ENCODE peak calls at places on chromosomes 11 and 22, in four cellular contexts. One of them, this sample, is unnamed.

GRCh38 chr11:95337175-95337957 is 106.4 kb upstream of the SESN3 start:
- DNase-seq in mesendoderm: peak
- DNase-seq in H9: peak
- DNase-seq in neuronal stem cell: peak
- DNase-seq in this sample: peak

GRCh38 chr11:115607621-115608191 is 103.5 kb upstream of the CADM1 start:
- DNase-seq in mesendoderm: peak
- DNase-seq in H9: no peak
- DNase-seq in neuronal stem cell: no peak
- DNase-seq in this sample: peak

GRCh38 chr11:36081274-36081945 is 137.5 kb downstream of the LDLRAD3 start:
- DNase-seq in mesendoderm: no peak
- DNase-seq in H9: no peak
- DNase-seq in neuronal stem cell: no peak
- DNase-seq in this sample: no peak

GRCh38 chr11:110463153-110463552 is 33.4 kb downstream of the FDX1 start:
- DNase-seq in mesendoderm: peak
- DNase-seq in H9: peak
- DNase-seq in neuronal stem cell: peak
- DNase-seq in this sample: peak

GRCh38 chr11:117271208-117271607 is 19.9 kb upstream of the BACE1-AS start:
- DNase-seq in mesendoderm: peak
- DNase-seq in H9: no peak
- DNase-seq in neuronal stem cell: no peak
- DNase-seq in this sample: no peak

GRCh38 chr11:33110083-33110482 is 51.2 kb downstream of the CSTF3 start:
- DNase-seq in mesendoderm: no peak
- DNase-seq in H9: no peak
- DNase-seq in neuronal stem cell: no peak
- DNase-seq in this sample: no peak

GRCh38 chr11:33735166-33735425 is 1.1 kb downstream of the CD59 start:
- DNase-seq in mesendoderm: no peak
- DNase-seq in H9: no peak
- DNase-seq in neuronal stem cell: no peak
- DNase-seq in this sample: peak

GRCh38 chr11:109708184-109708583 is 286.2 kb downstream of the C11orf87 start:
- DNase-seq in mesendoderm: no peak
- DNase-seq in H9: no peak
- DNase-seq in neuronal stem cell: no peak
- DNase-seq in this sample: no peak

GRCh38 chr11:1163911-1164735 is 6.4 kb downstream of the MUC5AC start:
- DNase-seq in mesendoderm: no peak
- DNase-seq in H9: no peak
- DNase-seq in neuronal stem cell: no peak
- DNase-seq in this sample: no peak

GRCh38 chr11:2450321-2451041 is 5.7 kb downstream of the KCNQ1 start:
- DNase-seq in mesendoderm: no peak
- DNase-seq in H9: no peak
- DNase-seq in neuronal stem cell: no peak
- DNase-seq in this sample: no peak

GRCh38 chr11:63841554-63841953 is 2.6 kb downstream of the MARK2 start:
- DNase-seq in mesendoderm: peak
- DNase-seq in H9: peak
- DNase-seq in neuronal stem cell: no peak
- DNase-seq in this sample: peak

GRCh38 chr11:129888451-129888850 is 6.9 kb downstream of the NFRKB start:
- DNase-seq in mesendoderm: no peak
- DNase-seq in H9: no peak
- DNase-seq in neuronal stem cell: no peak
- DNase-seq in this sample: no peak

GRCh38 chr22:31944700-31945477 is 554 bp downstream of the YWHAH start:
- DNase-seq in mesendoderm: peak
- DNase-seq in H9: no peak
- DNase-seq in neuronal stem cell: peak
- DNase-seq in this sample: peak

GRCh38 chr22:19503367-19503766 is 20.8 kb downstream of the CLDN5 start:
- DNase-seq in mesendoderm: no peak
- DNase-seq in H9: no peak
- DNase-seq in neuronal stem cell: no peak
- DNase-seq in this sample: no peak

GRCh38 chr11:37972691-37973090 is 1374.7 kb upstream of the RAG2 start:
- DNase-seq in mesendoderm: no peak
- DNase-seq in H9: no peak
- DNase-seq in neuronal stem cell: no peak
- DNase-seq in this sample: peak

GRCh38 chr11:11618973-11619435 is 2.8 kb downstream of the GALNT18 start:
- DNase-seq in mesendoderm: no peak
- DNase-seq in H9: no peak
- DNase-seq in neuronal stem cell: no peak
- DNase-seq in this sample: no peak

GRCh38 chr11:64569300-64569970 is 21.6 kb upstream of the SLC22A12 start:
- DNase-seq in mesendoderm: no peak
- DNase-seq in H9: no peak
- DNase-seq in neuronal stem cell: no peak
- DNase-seq in this sample: no peak

GRCh38 chr11:65078786-65079342 is 5.0 kb downstream of the CDCA5 start:
- DNase-seq in mesendoderm: no peak
- DNase-seq in H9: no peak
- DNase-seq in neuronal stem cell: no peak
- DNase-seq in this sample: no peak

GRCh38 chr22:25177226-25177625 is 22.4 kb upstream of the CRYBB3 start:
- DNase-seq in mesendoderm: no peak
- DNase-seq in H9: no peak
- DNase-seq in neuronal stem cell: no peak
- DNase-seq in this sample: no peak

GRCh38 chr22:40958329-40958728 is 7.2 kb downstream of the RBX1 start:
- DNase-seq in mesendoderm: no peak
- DNase-seq in H9: no peak
- DNase-seq in neuronal stem cell: no peak
- DNase-seq in this sample: no peak

GRCh38 chr22:45441158-45441557 is 27.7 kb downstream of the RIBC2 start:
- DNase-seq in mesendoderm: peak
- DNase-seq in H9: peak
- DNase-seq in neuronal stem cell: peak
- DNase-seq in this sample: peak

GRCh38 chr11:2523821-2524391 is 79.1 kb downstream of the KCNQ1 start:
- DNase-seq in mesendoderm: no peak
- DNase-seq in H9: peak
- DNase-seq in neuronal stem cell: no peak
- DNase-seq in this sample: no peak

GRCh38 chr11:125223901-125224331 is 59.4 kb downstream of the PKNOX2 start:
- DNase-seq in mesendoderm: no peak
- DNase-seq in H9: no peak
- DNase-seq in neuronal stem cell: no peak
- DNase-seq in this sample: no peak

GRCh38 chr11:35507688-35508087 is 17.7 kb downstream of the PAMR1 start:
- DNase-seq in mesendoderm: no peak
- DNase-seq in H9: no peak
- DNase-seq in neuronal stem cell: no peak
- DNase-seq in this sample: no peak

GRCh38 chr22:48692734-48693376 is 1134.8 kb downstream of the BRD1 start:
- DNase-seq in mesendoderm: no peak
- DNase-seq in H9: no peak
- DNase-seq in neuronal stem cell: no peak
- DNase-seq in this sample: no peak

GRCh38 chr11:128226106-128226716 is 361.1 kb downstream of the ETS1 start:
- DNase-seq in mesendoderm: peak
- DNase-seq in H9: no peak
- DNase-seq in neuronal stem cell: no peak
- DNase-seq in this sample: no peak

GRCh38 chr11:20303451-20303965 is 60.0 kb upstream of the HTATIP2 start:
- DNase-seq in mesendoderm: no peak
- DNase-seq in H9: no peak
- DNase-seq in neuronal stem cell: no peak
- DNase-seq in this sample: no peak

GRCh38 chr22:50469377-50470305 is 5.2 kb downstream of the SBF1 start:
- DNase-seq in mesendoderm: peak
- DNase-seq in H9: peak
- DNase-seq in neuronal stem cell: no peak
- DNase-seq in this sample: peak

GRCh38 chr22:40421082-40421350 is 50.6 kb downstream of the SGSM3 start:
- DNase-seq in mesendoderm: no peak
- DNase-seq in H9: no peak
- DNase-seq in neuronal stem cell: no peak
- DNase-seq in this sample: no peak

DNA sequence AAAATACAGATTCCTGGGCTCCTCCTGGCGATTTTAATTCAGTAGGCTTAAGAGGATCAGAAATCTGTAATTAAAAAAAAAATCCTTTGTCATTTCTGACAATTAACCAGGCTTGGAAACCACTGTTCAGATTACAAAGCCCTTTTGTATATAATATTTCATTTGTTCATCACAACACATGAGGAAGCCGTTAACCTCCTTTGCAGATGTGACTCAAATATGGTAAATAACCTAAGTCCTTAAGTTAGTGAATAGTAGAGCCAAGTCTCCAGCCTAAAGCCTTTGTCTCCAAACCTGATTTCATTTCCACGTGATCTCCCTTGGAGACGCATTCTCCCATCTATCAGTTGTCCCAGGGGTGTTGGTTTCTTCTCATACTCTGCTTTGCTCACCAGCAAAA is 67.6 kb downstream of the UBASH3B start:
- DNase-seq in mesendoderm: no peak
- DNase-seq in H9: no peak
- DNase-seq in neuronal stem cell: no peak
- DNase-seq in this sample: no peak
- H3K23ac ChIP-seq in mesendoderm: no peak
- H3K23ac ChIP-seq in H9: no peak
- H3K23ac ChIP-seq in neuronal stem cell: no peak
- H3K23ac ChIP-seq in this sample: no peak

DNA sequence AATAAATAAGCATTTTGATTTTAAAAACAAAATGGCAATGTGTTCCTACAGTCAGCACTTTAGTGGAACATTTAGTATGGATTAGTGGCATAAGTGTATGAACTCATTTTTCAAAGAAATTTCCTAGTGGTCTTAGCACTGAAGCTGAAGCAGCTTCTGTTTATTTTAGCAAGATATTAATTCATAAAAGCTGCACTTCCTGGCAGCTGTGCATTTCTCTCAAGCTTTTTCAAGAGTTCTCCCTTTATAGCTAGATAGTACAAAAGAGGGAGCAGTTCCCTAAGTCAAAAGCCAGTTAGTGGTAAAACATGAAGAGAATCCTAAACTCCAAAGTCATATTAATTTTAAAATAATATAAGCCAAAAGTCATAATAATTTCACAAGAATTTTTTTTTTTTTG is 1036.0 kb upstream of the CCDC90B start:
- DNase-seq in mesendoderm: no peak
- DNase-seq in H9: no peak
- DNase-seq in neuronal stem cell: no peak
- DNase-seq in this sample: no peak
- H4K8ac ChIP-seq in mesendoderm: no peak
- H4K8ac ChIP-seq in H9: no peak
- H4K8ac ChIP-seq in neuronal stem cell: no peak
- H4K8ac ChIP-seq in this sample: no peak

DNA sequence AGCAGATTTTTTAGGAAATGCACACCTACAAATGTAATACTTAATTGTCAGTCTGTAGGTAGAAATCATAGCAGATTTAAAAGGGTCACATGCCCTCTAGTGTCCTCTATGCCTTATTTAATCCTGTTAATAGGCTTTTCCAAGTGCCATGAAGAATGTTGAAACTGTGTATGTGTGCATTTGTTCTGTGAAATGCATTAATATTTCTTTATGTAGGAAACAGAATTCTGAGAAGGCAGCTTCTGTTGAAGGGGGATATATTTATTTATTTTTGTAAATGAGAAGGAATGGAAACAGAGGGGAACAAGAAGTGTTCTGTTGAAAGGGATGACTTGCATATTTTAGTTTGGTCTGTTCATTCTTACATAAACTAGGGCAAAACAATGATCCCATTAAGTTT is 51.0 kb downstream of the SVIP start:
- DNase-seq in mesendoderm: peak
- DNase-seq in H9: no peak
- DNase-seq in neuronal stem cell: no peak
- DNase-seq in this sample: no peak
- H3K23ac ChIP-seq in mesendoderm: no peak
- H3K23ac ChIP-seq in H9: no peak
- H3K23ac ChIP-seq in neuronal stem cell: no peak
- H3K23ac ChIP-seq in this sample: no peak

GRCh38 chr11:78188809-78189724 is at the start of gene USP35:
- DNase-seq in mesendoderm: no peak
- DNase-seq in H9: no peak
- DNase-seq in neuronal stem cell: no peak
- DNase-seq in this sample: no peak
- H4K8ac ChIP-seq in mesendoderm: no peak
- H4K8ac ChIP-seq in H9: no peak
- H4K8ac ChIP-seq in neuronal stem cell: no peak
- H4K8ac ChIP-seq in this sample: peak

GRCh38 chr11:74018331-74019005 is 9.6 kb upstream of the UCP3 start:
- DNase-seq in mesendoderm: no peak
- DNase-seq in H9: no peak
- DNase-seq in neuronal stem cell: no peak
- DNase-seq in this sample: peak
- H3K23ac ChIP-seq in mesendoderm: no peak
- H3K23ac ChIP-seq in H9: no peak
- H3K23ac ChIP-seq in neuronal stem cell: no peak
- H3K23ac ChIP-seq in this sample: no peak

DNA sequence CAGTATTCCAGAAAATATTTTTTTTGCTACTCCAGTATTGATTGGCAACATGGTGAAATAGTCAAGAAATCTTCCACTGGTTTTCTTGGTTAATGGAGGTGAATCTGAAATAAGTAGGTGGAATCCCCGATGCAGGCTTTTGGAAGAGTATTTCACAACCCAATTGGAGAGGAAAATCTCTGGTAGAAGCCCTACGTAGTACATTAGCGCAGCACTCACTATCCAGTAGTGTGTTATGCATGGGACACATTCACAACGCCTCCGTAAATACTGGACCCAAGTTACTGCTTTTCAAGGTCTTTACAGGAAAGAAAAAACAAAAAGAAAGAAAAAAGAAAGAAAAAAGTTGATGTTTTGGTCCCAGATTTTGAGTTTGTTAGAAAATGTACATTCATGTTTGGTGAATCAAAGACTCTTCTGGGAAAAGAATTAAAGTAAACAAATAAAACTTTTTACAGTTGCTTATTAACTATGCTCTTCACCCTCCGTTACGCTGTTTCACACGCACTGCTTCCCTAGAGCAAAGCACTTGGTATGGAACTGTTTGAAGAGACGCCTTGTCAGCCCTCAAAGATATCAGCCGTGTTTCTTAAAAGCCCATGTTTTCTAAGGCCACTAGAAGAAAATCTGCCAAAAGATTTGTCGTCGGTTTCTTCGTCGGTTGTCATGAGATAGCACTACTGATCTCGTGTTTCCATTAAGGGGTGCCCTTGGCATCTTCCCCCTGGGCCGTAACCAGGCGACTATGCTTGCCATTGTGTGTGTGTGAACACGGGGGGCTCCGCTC is 170.4 kb upstream of the CTSC start:
- DNase-seq in mesendoderm: peak
- DNase-seq in H9: peak
- DNase-seq in neuronal stem cell: no peak
- DNase-seq in this sample: peak
- H4K8ac ChIP-seq in mesendoderm: no peak
- H4K8ac ChIP-seq in H9: no peak
- H4K8ac ChIP-seq in neuronal stem cell: no peak
- H4K8ac ChIP-seq in this sample: no peak

This sample was measured in mesenchymal stem cell.